ENCODE peak calls at places on chromosomes 16 and 17, in five cellular contexts. One of them, this sample, is unnamed.

GRCh38 chr16:5033256-5034166 is at the start of gene NAGPA:
- DNase-seq in GM12878: no peak
- DNase-seq in HepG2: peak; percentile 87
- DNase-seq in K562: peak; percentile 92
- DNase-seq in HCT116: peak; percentile 74
- DNase-seq in this sample: peak; percentile 54

GRCh38 chr17:31511176-31511540 is 119.7 kb downstream of the RAB11FIP4 start:
- DNase-seq in HCT116: no peak
- DNase-seq in K562: no peak
- DNase-seq in GM12878: no peak
- DNase-seq in HepG2: no peak
- DNase-seq in this sample: no peak

GRCh38 chr17:8150194-8151119 is 1.7 kb downstream of the PER1 start:
- DNase-seq in GM12878: no peak
- DNase-seq in K562: no peak
- DNase-seq in HCT116: no peak
- DNase-seq in HepG2: no peak
- DNase-seq in this sample: no peak

GRCh38 chr17:61261001-61261587 is 138.5 kb upstream of the TBX2 start:
- DNase-seq in HepG2: no peak
- DNase-seq in K562: no peak
- DNase-seq in HCT116: no peak
- DNase-seq in GM12878: no peak
- DNase-seq in this sample: no peak

GRCh38 chr17:82058230-82058854 is 6.6 kb downstream of the GPS1 start:
- DNase-seq in GM12878: no peak
- DNase-seq in K562: no peak
- DNase-seq in HepG2: no peak
- DNase-seq in HCT116: no peak
- DNase-seq in this sample: no peak

GRCh38 chr17:11551442-11551841 is 46.8 kb upstream of the DNAH9 start:
- DNase-seq in GM12878: no peak
- DNase-seq in HCT116: no peak
- DNase-seq in HepG2: no peak
- DNase-seq in K562: no peak
- DNase-seq in this sample: no peak

GRCh38 chr16:1859650-1860049 is 12.3 kb downstream of the MEIOB start:
- DNase-seq in HepG2: no peak
- DNase-seq in GM12878: no peak
- DNase-seq in K562: peak; percentile 23
- DNase-seq in HCT116: no peak
- DNase-seq in this sample: no peak

GRCh38 chr17:59498421-59499307 is 66.7 kb upstream of the DHX40 start:
- DNase-seq in HCT116: no peak
- DNase-seq in K562: no peak
- DNase-seq in HepG2: peak; percentile 33
- DNase-seq in GM12878: no peak
- DNase-seq in this sample: no peak

GRCh38 chr16:9047689-9048301 is 43.6 kb upstream of the HAPSTR1 start:
- DNase-seq in HCT116: peak; percentile 98
- DNase-seq in HepG2: peak; percentile 97
- DNase-seq in GM12878: peak; percentile 62
- DNase-seq in K562: peak; percentile 85
- DNase-seq in this sample: peak; percentile 73

GRCh38 chr16:13866073-13866472 is 53.9 kb upstream of the ERCC4 start:
- DNase-seq in HepG2: peak; percentile 86
- DNase-seq in HCT116: peak; percentile 72
- DNase-seq in GM12878: no peak
- DNase-seq in K562: peak; percentile 61
- DNase-seq in this sample: peak; percentile 82

GRCh38 chr16:30355954-30356308 is 823 bp upstream of the CD2BP2 start:
- DNase-seq in HCT116: no peak
- DNase-seq in HepG2: no peak
- DNase-seq in GM12878: no peak
- DNase-seq in K562: no peak
- DNase-seq in this sample: no peak
- TF ChIP-seq SRF in HCT116: no peak
- TF ChIP-seq SRF in HepG2: no peak
- TF ChIP-seq SRF in GM12878: no peak
- TF ChIP-seq SRF in K562: no peak
- TF ChIP-seq SRF in this sample: no peak

GRCh38 chr17:72531729-72532128 is 410.9 kb downstream of the SOX9 start:
- DNase-seq in HepG2: no peak
- DNase-seq in HCT116: no peak
- DNase-seq in K562: no peak
- DNase-seq in GM12878: no peak
- DNase-seq in this sample: no peak

GRCh38 chr17:72528683-72529082 is 407.9 kb downstream of the SOX9 start:
- DNase-seq in GM12878: no peak
- DNase-seq in HCT116: no peak
- DNase-seq in HepG2: no peak
- DNase-seq in K562: no peak
- DNase-seq in this sample: no peak

GRCh38 chr17:72527819-72528218 is 407.0 kb downstream of the SOX9 start:
- DNase-seq in HepG2: no peak
- DNase-seq in HCT116: no peak
- DNase-seq in K562: no peak
- DNase-seq in GM12878: no peak
- DNase-seq in this sample: no peak

GRCh38 chr17:72530409-72530808 is 409.6 kb downstream of the SOX9 start:
- DNase-seq in HepG2: no peak
- DNase-seq in HCT116: no peak
- DNase-seq in GM12878: no peak
- DNase-seq in K562: no peak
- DNase-seq in this sample: no peak

GRCh38 chr17:72529386-72529785 is 408.6 kb downstream of the SOX9 start:
- DNase-seq in K562: no peak
- DNase-seq in HCT116: no peak
- DNase-seq in GM12878: no peak
- DNase-seq in HepG2: no peak
- DNase-seq in this sample: no peak
- TF ChIP-seq SRF in K562: no peak
- TF ChIP-seq SRF in HCT116: no peak
- TF ChIP-seq SRF in GM12878: no peak
- TF ChIP-seq SRF in HepG2: no peak
- TF ChIP-seq SRF in this sample: no peak

GRCh38 chr17:2292100-2292499 is 11.5 kb downstream of the SMG6 start:
- DNase-seq in HCT116: no peak
- DNase-seq in HepG2: no peak
- DNase-seq in K562: no peak
- DNase-seq in GM12878: no peak
- DNase-seq in this sample: no peak

GRCh38 chr17:2295575-2295974 is 8.0 kb downstream of the SMG6 start:
- DNase-seq in HCT116: no peak
- DNase-seq in HepG2: no peak
- DNase-seq in GM12878: no peak
- DNase-seq in K562: no peak
- DNase-seq in this sample: no peak

GRCh38 chr17:2289878-2290478 is 13.6 kb downstream of the SMG6 start:
- DNase-seq in HepG2: no peak
- DNase-seq in HCT116: no peak
- DNase-seq in K562: no peak
- DNase-seq in GM12878: no peak
- DNase-seq in this sample: no peak
- TF ChIP-seq SRF in HepG2: no peak
- TF ChIP-seq SRF in HCT116: no peak
- TF ChIP-seq SRF in K562: no peak
- TF ChIP-seq SRF in GM12878: no peak
- TF ChIP-seq SRF in this sample: no peak

GRCh38 chr16:15593235-15593634 is 49.7 kb downstream of the MARF1 start:
- DNase-seq in HepG2: no peak
- DNase-seq in GM12878: no peak
- DNase-seq in K562: no peak
- DNase-seq in HCT116: no peak
- DNase-seq in this sample: no peak
- TF ChIP-seq SRF in HepG2: no peak
- TF ChIP-seq SRF in GM12878: no peak
- TF ChIP-seq SRF in K562: no peak
- TF ChIP-seq SRF in HCT116: no peak
- TF ChIP-seq SRF in this sample: no peak

GRCh38 chr17:39678340-39679116 is 9.3 kb downstream of the PGAP3 start:
- DNase-seq in K562: no peak
- DNase-seq in HepG2: no peak
- DNase-seq in GM12878: no peak
- DNase-seq in HCT116: no peak
- DNase-seq in this sample: no peak
- TF ChIP-seq SRF in K562: no peak
- TF ChIP-seq SRF in HepG2: no peak
- TF ChIP-seq SRF in GM12878: no peak
- TF ChIP-seq SRF in HCT116: no peak
- TF ChIP-seq SRF in this sample: no peak

GRCh38 chr16:47881574-47881973 is 274.2 kb downstream of the ABCC12 start:
- DNase-seq in HCT116: no peak
- DNase-seq in HepG2: no peak
- DNase-seq in K562: no peak
- DNase-seq in GM12878: no peak
- DNase-seq in this sample: no peak
- TF ChIP-seq SRF in HCT116: no peak
- TF ChIP-seq SRF in HepG2: no peak
- TF ChIP-seq SRF in K562: no peak
- TF ChIP-seq SRF in GM12878: no peak
- TF ChIP-seq SRF in this sample: no peak

DNA sequence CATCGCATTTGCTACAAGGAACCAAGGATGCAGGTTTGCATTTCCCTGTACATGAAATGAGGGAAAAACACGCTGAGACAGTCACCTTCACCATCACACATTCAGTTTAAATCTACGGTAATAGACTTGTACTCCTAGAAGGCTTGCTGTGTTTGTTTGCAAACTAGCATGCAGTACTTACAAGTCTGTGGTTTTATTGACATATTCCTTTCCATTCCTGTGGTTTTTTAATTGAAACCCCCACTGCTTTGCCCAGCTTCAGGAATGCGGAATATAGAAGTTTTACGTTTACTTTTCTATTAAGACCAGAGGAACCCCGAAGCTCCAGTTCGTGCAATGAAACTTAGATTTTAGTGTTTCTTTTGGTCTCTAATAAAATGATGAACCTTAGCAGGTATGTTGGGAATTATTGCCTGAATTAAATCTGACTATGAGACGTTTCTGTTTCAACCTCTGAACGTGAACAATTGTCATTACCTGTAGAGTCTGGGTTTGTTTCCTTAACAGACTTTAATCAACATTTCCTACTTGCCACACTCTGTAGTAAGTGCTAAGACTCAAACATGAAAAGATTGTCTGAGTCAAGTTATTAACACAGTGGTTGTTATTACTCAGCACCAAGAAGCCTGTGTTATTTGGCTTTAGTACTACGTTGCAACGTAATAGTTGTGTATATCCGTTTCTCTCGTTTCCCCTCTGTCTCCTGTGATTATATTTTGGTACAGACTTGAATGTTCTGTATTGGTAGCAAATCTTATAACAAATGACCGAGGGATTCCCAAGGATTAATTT is 793.3 kb upstream of the GOT2 start:
- DNase-seq in HepG2: no peak
- DNase-seq in GM12878: no peak
- DNase-seq in HCT116: no peak
- DNase-seq in K562: no peak
- DNase-seq in this sample: no peak
- TF ChIP-seq SRF in HepG2: no peak
- TF ChIP-seq SRF in GM12878: no peak
- TF ChIP-seq SRF in HCT116: no peak
- TF ChIP-seq SRF in K562: no peak
- TF ChIP-seq SRF in this sample: no peak

DNA sequence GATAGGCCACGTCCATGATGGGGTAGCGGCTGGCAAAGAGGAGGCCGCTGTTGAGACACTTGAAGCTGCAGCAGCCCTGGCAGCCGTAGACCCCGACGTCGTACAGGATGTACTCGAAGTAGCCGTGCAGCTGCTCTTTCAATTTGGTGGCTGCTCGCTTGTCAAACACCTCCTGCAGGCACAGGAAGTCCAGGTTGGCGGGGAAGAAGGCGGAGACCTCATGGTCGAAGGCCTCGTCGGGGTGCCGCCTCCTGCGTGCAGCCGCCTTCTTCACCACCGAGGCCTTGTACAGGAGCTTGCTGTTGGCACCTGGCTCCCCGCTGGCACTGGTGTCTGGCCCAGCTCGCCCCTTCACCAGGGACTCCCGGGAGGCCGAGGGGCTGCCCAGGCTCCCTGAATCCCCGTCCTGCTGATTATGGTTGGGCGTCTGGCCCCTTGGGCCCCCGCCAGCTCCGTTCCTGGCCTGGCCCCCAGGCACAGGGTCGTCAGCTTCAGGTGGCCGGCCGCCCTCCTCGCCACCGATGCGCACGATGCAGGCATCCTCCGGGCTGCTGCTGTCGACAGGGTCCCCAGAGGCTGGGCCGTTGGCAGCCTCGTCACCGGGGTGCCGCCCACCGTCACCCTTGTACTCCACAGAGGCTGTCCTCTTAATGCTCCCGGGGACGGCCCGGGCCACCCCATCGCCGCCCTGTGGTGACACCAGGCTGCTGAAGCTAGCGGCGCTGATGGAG is 60.3 kb downstream of the PRMT7 start:
- DNase-seq in GM12878: no peak
- DNase-seq in HepG2: no peak
- DNase-seq in K562: peak; percentile 41
- DNase-seq in HCT116: no peak
- DNase-seq in this sample: no peak
- TF ChIP-seq SRF in GM12878: no peak
- TF ChIP-seq SRF in HepG2: no peak
- TF ChIP-seq SRF in K562: no peak
- TF ChIP-seq SRF in HCT116: no peak
- TF ChIP-seq SRF in this sample: no peak

DNA sequence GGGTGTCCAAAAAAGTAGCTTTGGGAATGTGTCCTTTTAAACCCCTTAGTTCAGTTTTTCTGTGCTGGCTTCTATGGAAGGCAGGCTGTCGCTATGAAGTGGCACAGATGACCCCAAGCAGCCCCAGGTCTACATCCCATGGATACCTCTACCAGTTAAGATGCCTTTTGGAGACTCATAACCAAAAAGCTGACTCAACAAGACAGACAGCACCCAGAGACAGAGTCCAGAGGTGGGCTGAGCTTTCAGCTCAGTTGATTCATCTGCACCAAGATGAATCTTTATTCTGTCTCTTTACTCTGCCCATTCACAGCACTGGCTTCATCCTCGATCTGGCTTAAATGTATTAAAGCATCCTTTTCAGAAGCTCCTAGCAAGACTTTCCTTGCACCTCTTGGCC is 29.8 kb upstream of the RBBP6 start:
- DNase-seq in HepG2: no peak
- DNase-seq in K562: no peak
- DNase-seq in GM12878: no peak
- DNase-seq in HCT116: no peak
- DNase-seq in this sample: no peak
- TF ChIP-seq SRF in HepG2: no peak
- TF ChIP-seq SRF in K562: no peak
- TF ChIP-seq SRF in GM12878: no peak
- TF ChIP-seq SRF in HCT116: no peak
- TF ChIP-seq SRF in this sample: no peak

This sample was measured in H1.